ENCODE peak calls at places on chromosomes 7 and 10, in nine cellular contexts. G is T-cell; E is NCI-H2171; M is Peyer's patch; Q is T follicular helper cell; I is adrenal gland; U is anterior cingulate cortex; F is germinal center; R is CD4-positive, CD25-positive, alpha-beta regulatory T cell. C is an unnamed sample.

GRCh38 chr7:5677538-5678294 is 103.7 kb downstream of the RNF216 start:
- DNase-seq in G (peak; percentile 28), E (peak; percentile 59), M (no peak), Q (peak; percentile 37), I (peak; percentile 85), U (peak; percentile 67), F (peak; percentile 60), R (no peak), C (peak; percentile 35)

GRCh38 chr10:4283841-4284610 is 499.0 kb upstream of the KLF6 start:
- DNase-seq in G (no peak), E (no peak), M (no peak), Q (no peak), I (peak; percentile 75), U (no peak), F (no peak), R (no peak), C (no peak)

GRCh38 chr7:107591410-107591809 is 11.4 kb downstream of the BCAP29 start:
- DNase-seq in G (no peak), E (no peak), M (no peak), Q (no peak), I (no peak), U (no peak), F (no peak), R (no peak), C (no peak)

GRCh38 chr7:150736864-150737263 is 354 bp upstream of the GIMAP5 start:
- DNase-seq in G (no peak), E (no peak), M (no peak), Q (no peak), I (no peak), U (no peak), F (no peak), R (no peak), C (no peak)

GRCh38 chr7:1861799-1862458 is 191.9 kb downstream of the ELFN1 start:
- DNase-seq in G (no peak), E (no peak), M (no peak), Q (no peak), I (no peak), U (no peak), F (peak; percentile 56), R (no peak), C (no peak)

GRCh38 chr7:6121141-6121540 is 90.0 kb downstream of the ANKRD61 start:
- DNase-seq in G (no peak), E (no peak), M (no peak), Q (no peak), I (no peak), U (no peak), F (no peak), R (no peak), C (no peak)

GRCh38 chr7:77765906-77766800 is 32.1 kb downstream of the TMEM60 start:
- DNase-seq in G (no peak), E (no peak), M (no peak), Q (no peak), I (no peak), U (no peak), F (no peak), R (no peak), C (no peak)

GRCh38 chr7:51307811-51308737 is 8.5 kb downstream of the COBL start:
- DNase-seq in G (no peak), E (no peak), M (no peak), Q (no peak), I (peak; percentile 7), U (no peak), F (no peak), R (no peak), C (no peak)

GRCh38 chr7:90312745-90313144 is 8.4 kb downstream of the FAM237B start:
- DNase-seq in G (no peak), E (no peak), M (no peak), Q (no peak), I (no peak), U (no peak), F (no peak), R (no peak), C (no peak)

GRCh38 chr7:80859272-80859970 is 59.4 kb downstream of the SEMA3C start:
- DNase-seq in G (no peak), E (no peak), M (no peak), Q (no peak), I (no peak), U (no peak), F (no peak), R (no peak), C (no peak)

GRCh38 chr7:158541330-158542010 is 46.2 kb downstream of the PTPRN2 start:
- DNase-seq in G (peak; percentile 4), E (no peak), M (no peak), Q (no peak), I (no peak), U (no peak), F (peak; percentile 85), R (no peak), C (no peak)

GRCh38 chr10:15626937-15627336 is 92.8 kb downstream of the ITGA8 start:
- DNase-seq in G (no peak), E (no peak), M (no peak), Q (no peak), I (no peak), U (no peak), F (no peak), R (no peak), C (no peak)

GRCh38 chr7:54076619-54077018 is 465.6 kb upstream of the VSTM2A start:
- DNase-seq in G (no peak), E (no peak), M (no peak), Q (no peak), I (no peak), U (no peak), F (no peak), R (no peak), C (no peak)

GRCh38 chr7:129825005-129825553 is 127.7 kb downstream of the UBE2H start:
- DNase-seq in G (no peak), E (peak; percentile 82), M (peak; percentile 71), Q (peak; percentile 7), I (peak; percentile 74), U (peak; percentile 33), F (peak; percentile 53), R (peak; percentile 46), C (no peak)

GRCh38 chr10:28906011-28906411 is 228.7 kb downstream of the BAMBI start:
- DNase-seq in G (no peak), E (no peak), M (no peak), Q (no peak), I (no peak), U (no peak), F (no peak), R (no peak), C (no peak)

GRCh38 chr10:119715628-119716505 is 10.0 kb upstream of the INPP5F start:
- DNase-seq in G (no peak), E (no peak), M (no peak), Q (no peak), I (no peak), U (no peak), F (no peak), R (no peak), C (no peak)

GRCh38 chr10:94006591-94007550 is 13.1 kb downstream of the PLCE1 start:
- DNase-seq in G (no peak), E (no peak), M (no peak), Q (no peak), I (no peak), U (no peak), F (no peak), R (no peak), C (no peak)

GRCh38 chr10:48693206-48693605 is 8.5 kb downstream of the WDFY4 start:
- DNase-seq in G (no peak), E (no peak), M (no peak), Q (no peak), I (no peak), U (no peak), F (no peak), R (no peak), C (no peak)

GRCh38 chr7:16063241-16063640 is 358.1 kb downstream of the CRPPA start:
- DNase-seq in G (no peak), E (no peak), M (no peak), Q (no peak), I (no peak), U (no peak), F (no peak), R (no peak), C (no peak)

GRCh38 chr7:98051118-98051744 is 55.4 kb upstream of the LMTK2 start:
- DNase-seq in G (peak; percentile 32), E (peak; percentile 74), M (peak; percentile 51), Q (peak; percentile 32), I (no peak), U (no peak), F (peak; percentile 50), R (peak; percentile 15), C (peak; percentile 32)

GRCh38 chr7:80719261-80719660 is 80.8 kb downstream of the CD36 start:
- DNase-seq in G (no peak), E (no peak), M (no peak), Q (no peak), I (no peak), U (no peak), F (no peak), R (no peak), C (no peak)

GRCh38 chr10:89158446-89158845 is 48.7 kb downstream of the CH25H start:
- DNase-seq in G (no peak), E (no peak), M (no peak), Q (no peak), I (no peak), U (no peak), F (no peak), R (no peak), C (no peak)

GRCh38 chr7:104137971-104138370 is 69.8 kb downstream of the ORC5 start:
- DNase-seq in G (no peak), E (no peak), M (no peak), Q (no peak), I (no peak), U (no peak), F (no peak), R (no peak), C (no peak)

GRCh38 chr10:3365630-3366029 is 193.0 kb upstream of the PITRM1 start:
- DNase-seq in G (no peak), E (no peak), M (no peak), Q (no peak), I (no peak), U (no peak), F (no peak), R (no peak), C (no peak)

GRCh38 chr7:36264123-36264916 is 111.3 kb downstream of the EEPD1 start:
- DNase-seq in G (no peak), E (no peak), M (no peak), Q (no peak), I (no peak), U (no peak), F (peak; percentile 36), R (no peak), C (no peak)

GRCh38 chr7:70833726-70834125 is 298.2 kb upstream of the GALNT17 start:
- DNase-seq in G (no peak), E (no peak), M (no peak), Q (no peak), I (no peak), U (no peak), F (no peak), R (no peak), C (no peak)

GRCh38 chr10:33655165-33655815 is 320.8 kb upstream of the NRP1 start:
- DNase-seq in G (no peak), E (no peak), M (no peak), Q (no peak), I (no peak), U (no peak), F (no peak), R (no peak), C (no peak)